ENCODE peak calls at places on chromosome 11, in six cellular contexts. U is HepG2, C is body of pancreas, X is A549, N is prostate gland, Q is WTC11. W is an unnamed sample.

GRCh38 chr11:2518112-2518982 is 73.5 kb downstream of the KCNQ1 start:
- DNase-seq in U (no peak), C (peak), X (no peak), N (no peak), Q (peak), W (no peak)

GRCh38 chr11:134862168-134862567 is 450.1 kb upstream of the B3GAT1 start:
- DNase-seq in U (no peak), C (no peak), X (no peak), N (no peak), Q (no peak), W (no peak)

GRCh38 chr11:57552479-57552878 is 15.0 kb downstream of the UBE2L6 start:
- DNase-seq in U (peak), C (no peak), X (no peak), N (no peak), Q (no peak), W (no peak)

GRCh38 chr11:7643323-7643722 is 30.0 kb downstream of the CYB5R2 start:
- DNase-seq in U (no peak), C (no peak), X (no peak), N (no peak), Q (no peak), W (no peak)

GRCh38 chr11:64321533-64321932 is 3.6 kb downstream of the PRDX5 start:
- DNase-seq in U (no peak), C (peak), X (no peak), N (peak), Q (no peak), W (no peak)

GRCh38 chr11:46279393-46280099 is 2.1 kb downstream of the CREB3L1 start:
- DNase-seq in U (no peak), C (peak), X (no peak), N (peak), Q (no peak), W (no peak)

GRCh38 chr11:28621648-28622215 is 513.5 kb downstream of the METTL15 start:
- DNase-seq in U (no peak), C (no peak), X (no peak), N (no peak), Q (no peak), W (peak)

GRCh38 chr11:17730608-17731462 is 3.7 kb upstream of the KCNC1 start:
- DNase-seq in U (peak), C (peak), X (peak), N (peak), Q (peak), W (peak)

GRCh38 chr11:91513734-91514133 is 710.9 kb upstream of the FAT3 start:
- DNase-seq in U (no peak), C (no peak), X (no peak), N (no peak), Q (no peak), W (no peak)
- TF ChIP-seq CTCF in U (no peak), C (no peak), X (peak), N (no peak), Q (no peak), W (no peak)

GRCh38 chr11:79400717-79401330 is 40.0 kb downstream of the TENM4 start:
- DNase-seq in U (peak), C (no peak), X (peak), N (no peak), Q (peak), W (peak)
- TF ChIP-seq CTCF in U (peak), C (peak), X (peak), N (peak), Q (peak), W (peak)

GRCh38 chr11:124923296-124923695 is 4.2 kb downstream of the HEPN1 start:
- DNase-seq in U (no peak), C (no peak), X (no peak), N (no peak), Q (no peak), W (no peak)

GRCh38 chr11:124919836-124920755 is 1.0 kb downstream of the HEPN1 start:
- DNase-seq in U (no peak), C (no peak), X (no peak), N (no peak), Q (no peak), W (no peak)

GRCh38 chr11:124918950-124919349 is at the start of gene HEPN1:
- DNase-seq in U (no peak), C (no peak), X (no peak), N (no peak), Q (no peak), W (no peak)

GRCh38 chr11:124922831-124923230 is 3.8 kb downstream of the HEPN1 start:
- DNase-seq in U (no peak), C (no peak), X (no peak), N (no peak), Q (no peak), W (no peak)

GRCh38 chr11:124920870-124921609 is 2.0 kb downstream of the HEPN1 start:
- DNase-seq in U (no peak), C (peak), X (peak), N (peak), Q (peak), W (no peak)
- TF ChIP-seq CTCF in U (no peak), C (no peak), X (no peak), N (no peak), Q (no peak), W (no peak)

GRCh38 chr11:13942908-13943505 is 19.5 kb upstream of the SPON1 start:
- DNase-seq in U (no peak), C (no peak), X (no peak), N (no peak), Q (no peak), W (no peak)
- TF ChIP-seq CTCF in U (no peak), C (no peak), X (no peak), N (no peak), Q (no peak), W (no peak)

GRCh38 chr11:77487790-77488189 is 13.9 kb upstream of the PAK1 start:
- DNase-seq in U (no peak), C (no peak), X (no peak), N (no peak), Q (no peak), W (no peak)
- TF ChIP-seq CTCF in U (no peak), C (no peak), X (no peak), N (no peak), Q (no peak), W (no peak)

W was measured in Calu3.